ENCODE peak calls at places on chromosomes 1 and 21, in five cellular contexts. N is GM20000, C is brain microvascular endothelial cell, T is ovary, X is AG04450. K is an unnamed sample.
A peak's percentile ranks its signal among the peaks of the same experiment; 100 is the strongest.

GRCh38 chr21:31752352-31752751 is 20.4 kb upstream of the SCAF4 start:
- DNase-seq in N (no peak), C (no peak), T (no peak), X (no peak), K (no peak)

GRCh38 chr1:2645143-2645542 is 12.3 kb upstream of the MMEL1 start:
- DNase-seq in N (no peak), C (no peak), T (peak; percentile 13), X (no peak), K (no peak)

GRCh38 chr21:42530167-42530518 is 16.5 kb downstream of the SLC37A1 start:
- DNase-seq in N (no peak), C (no peak), T (no peak), X (no peak), K (no peak)

GRCh38 chr1:228837817-228838716 is 102.8 kb downstream of the RHOU start:
- DNase-seq in N (no peak), C (peak; percentile 92), T (peak; percentile 90), X (peak; percentile 72), K (no peak)

GRCh38 chr1:41742219-41742618 is 176.5 kb downstream of the HIVEP3 start:
- DNase-seq in N (no peak), C (peak; percentile 81), T (no peak), X (peak; percentile 66), K (no peak)

GRCh38 chr21:39141502-39141901 is 41.7 kb downstream of the PSMG1 start:
- DNase-seq in N (no peak), C (no peak), T (no peak), X (peak; percentile 57), K (no peak)

GRCh38 chr1:6724517-6725141 is 23.0 kb upstream of the DNAJC11 start:
- DNase-seq in N (no peak), C (peak; percentile 81), T (no peak), X (peak; percentile 67), K (no peak)

GRCh38 chr1:32647308-32648134 is 2.8 kb downstream of the ZBTB8OS start:
- DNase-seq in N (no peak), C (no peak), T (no peak), X (no peak), K (no peak)

GRCh38 chr1:160357286-160358002 is 9.4 kb upstream of the NHLH1 start:
- DNase-seq in N (no peak), C (no peak), T (no peak), X (no peak), K (no peak)

GRCh38 chr1:6995789-6996188 is 210.5 kb downstream of the CAMTA1 start:
- DNase-seq in N (no peak), C (no peak), T (no peak), X (no peak), K (no peak)

GRCh38 chr1:85628791-85629531 is 48.4 kb downstream of the CCN1 start:
- DNase-seq in N (no peak), C (peak; percentile 88), T (no peak), X (peak; percentile 92), K (no peak)

GRCh38 chr21:43775795-43776430 is at the start of gene CSTB:
- DNase-seq in N (peak; percentile 93), C (no peak), T (peak; percentile 81), X (no peak), K (peak; percentile 90)

DNA sequence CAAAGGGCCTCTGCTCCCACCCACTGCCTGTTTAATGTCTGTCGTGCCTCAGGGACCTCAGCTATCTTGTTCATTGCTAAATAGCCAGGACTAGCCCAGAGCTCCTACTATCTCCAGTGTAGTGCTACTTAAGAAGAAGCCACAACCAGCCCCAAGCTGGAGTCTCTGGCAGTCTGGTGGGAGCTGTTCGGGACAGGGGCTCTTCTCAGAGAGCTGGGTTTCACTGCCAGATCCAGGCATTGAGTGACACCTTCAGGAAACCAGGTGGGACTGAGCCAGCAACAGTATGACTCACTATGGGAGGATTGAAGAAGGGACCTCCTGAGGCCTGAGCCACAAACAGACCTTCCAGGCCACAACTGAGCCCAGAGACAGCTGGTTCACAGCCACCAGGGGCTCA is 25.4 kb downstream of the MATN1 start:
- DNase-seq in N (no peak), C (no peak), T (no peak), X (no peak), K (peak; percentile 57)
- TF ChIP-seq CTCF in N (no peak), C (peak; percentile 5), T (no peak), X (no peak), K (no peak)

DNA sequence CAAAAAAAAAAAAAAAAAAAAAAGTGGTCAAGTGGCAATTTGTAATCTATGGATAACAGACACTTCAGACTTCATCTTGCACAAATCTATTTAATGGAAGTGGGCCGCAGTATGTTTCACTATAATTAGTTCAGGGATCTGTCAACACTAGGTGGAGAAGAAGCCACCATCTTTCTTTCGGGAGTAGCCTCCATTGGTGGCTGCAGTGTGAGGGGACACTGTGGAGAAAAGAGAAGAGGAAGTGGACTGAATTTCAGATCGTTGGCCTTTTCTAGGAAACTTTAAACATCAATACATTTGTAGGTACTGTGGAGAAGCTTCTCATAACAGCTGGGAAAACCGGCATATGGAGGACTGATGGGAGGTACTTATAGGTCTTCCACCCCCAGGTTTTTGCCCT is 8.0 kb upstream of the ELAPOR1 start:
- DNase-seq in N (no peak), C (no peak), T (no peak), X (no peak), K (no peak)
- TF ChIP-seq CTCF in N (no peak), C (no peak), T (no peak), X (no peak), K (no peak)

GRCh38 chr1:9794081-9794480 is 29.7 kb downstream of the CLSTN1 start:
- DNase-seq in N (no peak), C (no peak), T (no peak), X (no peak), K (no peak)

GRCh38 chr1:9787702-9788101 is 36.1 kb downstream of the CLSTN1 start:
- DNase-seq in N (peak; percentile 44), C (no peak), T (no peak), X (no peak), K (peak; percentile 63)

GRCh38 chr1:9797049-9797448 is 26.7 kb downstream of the CLSTN1 start:
- DNase-seq in N (no peak), C (no peak), T (no peak), X (no peak), K (no peak)

GRCh38 chr1:9793291-9793690 is 30.5 kb downstream of the CLSTN1 start:
- DNase-seq in N (no peak), C (no peak), T (no peak), X (no peak), K (no peak)

GRCh38 chr1:9792156-9793042 is 31.4 kb downstream of the CLSTN1 start:
- DNase-seq in N (no peak), C (no peak), T (no peak), X (no peak), K (no peak)
- TF ChIP-seq CTCF in N (no peak), C (no peak), T (no peak), X (no peak), K (no peak)

GRCh38 chr1:15847100-15847892 is at the start of gene SPEN:
- DNase-seq in N (peak; percentile 95), C (peak; percentile 91), T (peak; percentile 97), X (peak; percentile 89), K (peak; percentile 91)
- TF ChIP-seq CTCF in N (no peak), C (no peak), T (no peak), X (no peak), K (no peak)